ENCODE peak calls at places on chromosomes 7 and 10, in four cellular contexts. One of them, this sample, is unnamed.

GRCh38 chr10:28077889-28078288 is 79.0 kb upstream of the ODAD2 start:
- DNase-seq in stomach: no peak
- DNase-seq in uterus: no peak
- DNase-seq in tibial nerve: no peak
- DNase-seq in this sample: no peak

GRCh38 chr7:116582164-116582732 is 57.4 kb downstream of the CAV1 start:
- DNase-seq in tibial nerve: no peak
- DNase-seq in stomach: no peak
- DNase-seq in uterus: no peak
- DNase-seq in this sample: no peak

GRCh38 chr7:16915405-16915804 is 33.6 kb upstream of the AGR3 start:
- DNase-seq in uterus: no peak
- DNase-seq in tibial nerve: no peak
- DNase-seq in stomach: no peak
- DNase-seq in this sample: no peak

GRCh38 chr7:23530355-23530754 is 1.4 kb downstream of the TRA2A start:
- DNase-seq in stomach: no peak
- DNase-seq in uterus: no peak
- DNase-seq in tibial nerve: no peak
- DNase-seq in this sample: peak; percentile 62

GRCh38 chr7:26549281-26549943 is 257.8 kb downstream of the SNX10 start:
- DNase-seq in tibial nerve: no peak
- DNase-seq in uterus: peak; percentile 17
- DNase-seq in stomach: peak; percentile 69
- DNase-seq in this sample: peak; percentile 44

GRCh38 chr7:29622335-29623265 is 59.0 kb downstream of the PRR15 start:
- DNase-seq in tibial nerve: no peak
- DNase-seq in stomach: no peak
- DNase-seq in uterus: no peak
- DNase-seq in this sample: peak; percentile 14

GRCh38 chr10:127441350-127442219 is 107.5 kb upstream of the NPS start:
- DNase-seq in uterus: no peak
- DNase-seq in tibial nerve: no peak
- DNase-seq in stomach: no peak
- DNase-seq in this sample: peak; percentile 13

GRCh38 chr10:30459283-30459682 is 25.3 kb downstream of the MAP3K8 start:
- DNase-seq in stomach: no peak
- DNase-seq in uterus: no peak
- DNase-seq in tibial nerve: no peak
- DNase-seq in this sample: peak; percentile 91

DNA sequence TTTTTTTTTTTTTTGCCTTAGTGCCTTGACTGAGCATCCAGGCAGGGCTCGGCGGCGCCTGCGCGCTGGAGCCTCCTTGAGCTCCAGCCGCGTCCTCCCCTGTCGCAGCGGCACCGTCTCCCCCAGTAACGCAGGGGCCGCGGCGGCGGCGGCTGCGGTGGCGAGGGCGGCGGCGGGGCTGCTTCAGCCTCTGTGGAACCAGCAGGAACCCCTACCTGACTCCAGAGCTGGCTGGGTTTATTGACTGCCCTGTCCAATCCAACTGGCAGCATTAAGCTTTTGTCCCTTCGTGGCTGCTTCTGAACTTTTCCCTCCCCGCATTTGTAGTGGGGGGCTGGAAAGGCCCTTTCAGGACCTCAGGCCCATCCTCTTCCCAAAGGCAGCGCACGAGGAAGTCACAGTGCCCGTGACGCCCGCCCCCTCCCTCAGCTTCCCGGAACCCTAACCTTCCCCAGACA is at the start of gene GPR85:
- DNase-seq in stomach: peak; percentile 40
- DNase-seq in tibial nerve: no peak
- DNase-seq in uterus: peak; percentile 35
- DNase-seq in this sample: peak; percentile 85
- H3K4me3 ChIP-seq in stomach: peak within 1 kb of the TSS; percentile 48
- H3K4me3 ChIP-seq in tibial nerve: peak within 1 kb of the TSS; percentile 58
- H3K4me3 ChIP-seq in uterus: peak within 1 kb of the TSS; percentile 25
- H3K4me3 ChIP-seq in this sample: peak within 1 kb of the TSS; percentile 65

GRCh38 chr7:48110868-48111267 is 21.8 kb downstream of the UPP1 start:
- DNase-seq in tibial nerve: no peak
- DNase-seq in uterus: no peak
- DNase-seq in stomach: no peak
- DNase-seq in this sample: no peak

GRCh38 chr7:48111596-48111995 is 22.5 kb downstream of the UPP1 start:
- DNase-seq in stomach: no peak
- DNase-seq in uterus: no peak
- DNase-seq in tibial nerve: no peak
- DNase-seq in this sample: no peak

GRCh38 chr7:48107926-48108472 is 18.9 kb downstream of the UPP1 start:
- DNase-seq in tibial nerve: no peak
- DNase-seq in uterus: no peak
- DNase-seq in stomach: no peak
- DNase-seq in this sample: no peak

GRCh38 chr7:48108959-48109847 is 20.1 kb downstream of the UPP1 start:
- DNase-seq in stomach: no peak
- DNase-seq in uterus: no peak
- DNase-seq in tibial nerve: no peak
- DNase-seq in this sample: no peak

DNA sequence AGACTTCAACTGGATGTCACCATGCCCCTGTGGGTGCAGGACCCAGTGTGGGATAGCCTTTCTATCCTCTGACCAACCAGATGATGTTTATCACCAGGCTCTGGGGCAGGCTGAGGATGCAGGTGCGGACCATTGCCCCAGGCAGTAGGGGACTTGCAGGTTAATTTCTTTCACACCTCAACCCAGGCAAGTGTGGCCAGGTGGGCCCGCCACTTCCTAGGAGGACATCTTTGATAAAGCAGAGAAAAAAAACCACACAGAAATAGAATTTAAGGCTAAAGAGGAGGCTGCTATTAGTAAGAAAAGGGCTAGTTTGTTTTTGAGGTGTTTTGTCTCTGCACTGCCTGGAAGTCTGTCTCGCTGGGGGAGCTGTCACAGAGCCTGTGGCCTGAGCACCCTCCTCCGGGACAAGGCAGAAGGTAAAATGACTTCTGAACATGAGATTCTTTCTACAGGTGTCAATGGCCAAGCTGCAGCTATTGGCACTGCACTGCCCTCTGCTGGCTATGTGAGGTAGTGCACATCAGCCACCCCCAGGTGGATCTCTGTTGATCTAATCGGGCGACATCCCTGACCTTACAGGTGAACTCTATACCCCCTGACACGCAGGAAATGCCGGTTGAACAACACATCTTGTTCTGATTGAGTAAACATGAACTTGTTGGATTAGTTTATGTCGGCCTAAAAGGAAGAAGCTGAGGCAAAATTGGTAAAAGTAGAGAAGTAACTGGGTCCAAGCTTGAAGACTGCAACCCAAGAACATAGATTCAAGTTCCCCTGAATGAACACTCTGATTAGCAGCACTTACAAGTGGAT is 21.0 kb downstream of the UPP1 start:
- DNase-seq in tibial nerve: peak; percentile 70
- DNase-seq in stomach: peak; percentile 86
- DNase-seq in uterus: peak; percentile 77
- DNase-seq in this sample: peak; percentile 73
- TF ChIP-seq POLR2A in tibial nerve: no peak
- TF ChIP-seq POLR2A in stomach: no peak
- TF ChIP-seq POLR2A in uterus: peak; percentile 22
- TF ChIP-seq POLR2A in this sample: no peak

GRCh38 chr10:121237718-121238117 is 360.5 kb downstream of the FGFR2 start:
- DNase-seq in stomach: no peak
- DNase-seq in tibial nerve: no peak
- DNase-seq in uterus: no peak
- DNase-seq in this sample: no peak
- TF ChIP-seq CTCF in stomach: no peak
- TF ChIP-seq CTCF in tibial nerve: no peak
- TF ChIP-seq CTCF in uterus: no peak
- TF ChIP-seq CTCF in this sample: no peak

GRCh38 chr10:13773496-13774170 is 186.9 kb downstream of the PRPF18 start:
- DNase-seq in tibial nerve: no peak
- DNase-seq in stomach: no peak
- DNase-seq in uterus: no peak
- DNase-seq in this sample: no peak
- H3K4me3 ChIP-seq in tibial nerve: no peak overlapping the region
- H3K4me3 ChIP-seq in stomach: no peak overlapping the region
- H3K4me3 ChIP-seq in uterus: no peak overlapping the region
- H3K4me3 ChIP-seq in this sample: no peak overlapping the region

DNA sequence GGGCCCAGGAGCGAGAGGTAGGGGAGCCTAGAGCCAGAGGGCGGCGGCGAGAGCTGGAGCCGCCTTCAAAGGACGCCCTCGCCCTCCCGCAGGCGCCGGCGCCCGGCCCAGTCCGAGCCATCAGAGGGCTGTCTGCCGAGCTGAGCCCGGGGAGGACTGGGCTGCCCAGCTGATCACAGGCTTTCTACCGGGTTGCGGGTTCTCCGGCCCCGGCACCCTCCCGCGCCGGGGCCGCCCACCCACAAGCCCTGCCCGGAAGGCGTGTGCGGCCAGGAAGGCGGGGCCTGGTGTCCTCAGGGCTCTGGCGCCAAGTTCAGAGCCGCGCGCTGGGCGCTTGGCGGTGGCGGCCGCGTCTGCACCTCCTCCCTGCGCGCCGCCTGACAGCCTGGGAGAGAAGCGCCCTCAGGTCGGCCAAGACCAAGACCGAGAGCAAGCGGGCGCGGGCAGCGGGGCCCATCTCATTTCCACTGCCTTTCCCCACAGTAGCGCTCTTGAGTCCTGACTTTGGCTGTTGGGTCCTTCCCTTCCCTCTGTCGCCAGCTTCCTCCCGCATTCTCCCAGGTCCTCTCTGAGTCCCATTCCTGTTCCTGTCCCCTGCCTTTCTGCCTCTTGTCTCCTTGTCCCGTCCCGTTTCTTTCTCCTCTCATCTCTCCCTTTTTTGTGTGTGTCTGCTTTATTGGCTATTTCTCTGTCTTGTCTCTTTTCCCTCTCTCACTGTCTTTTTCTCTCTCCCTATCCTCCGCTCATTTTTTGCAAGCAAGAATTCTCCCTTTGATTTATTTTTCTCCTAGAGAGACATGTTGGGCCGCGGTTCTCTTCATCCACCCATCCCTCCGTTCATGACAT is 60.6 kb upstream of the MSMB start:
- DNase-seq in tibial nerve: no peak
- DNase-seq in stomach: peak; percentile 59
- DNase-seq in uterus: peak; percentile 55
- DNase-seq in this sample: peak; percentile 87
- TF ChIP-seq POLR2A in tibial nerve: no peak
- TF ChIP-seq POLR2A in stomach: no peak
- TF ChIP-seq POLR2A in uterus: no peak
- TF ChIP-seq POLR2A in this sample: peak; percentile 47

DNA sequence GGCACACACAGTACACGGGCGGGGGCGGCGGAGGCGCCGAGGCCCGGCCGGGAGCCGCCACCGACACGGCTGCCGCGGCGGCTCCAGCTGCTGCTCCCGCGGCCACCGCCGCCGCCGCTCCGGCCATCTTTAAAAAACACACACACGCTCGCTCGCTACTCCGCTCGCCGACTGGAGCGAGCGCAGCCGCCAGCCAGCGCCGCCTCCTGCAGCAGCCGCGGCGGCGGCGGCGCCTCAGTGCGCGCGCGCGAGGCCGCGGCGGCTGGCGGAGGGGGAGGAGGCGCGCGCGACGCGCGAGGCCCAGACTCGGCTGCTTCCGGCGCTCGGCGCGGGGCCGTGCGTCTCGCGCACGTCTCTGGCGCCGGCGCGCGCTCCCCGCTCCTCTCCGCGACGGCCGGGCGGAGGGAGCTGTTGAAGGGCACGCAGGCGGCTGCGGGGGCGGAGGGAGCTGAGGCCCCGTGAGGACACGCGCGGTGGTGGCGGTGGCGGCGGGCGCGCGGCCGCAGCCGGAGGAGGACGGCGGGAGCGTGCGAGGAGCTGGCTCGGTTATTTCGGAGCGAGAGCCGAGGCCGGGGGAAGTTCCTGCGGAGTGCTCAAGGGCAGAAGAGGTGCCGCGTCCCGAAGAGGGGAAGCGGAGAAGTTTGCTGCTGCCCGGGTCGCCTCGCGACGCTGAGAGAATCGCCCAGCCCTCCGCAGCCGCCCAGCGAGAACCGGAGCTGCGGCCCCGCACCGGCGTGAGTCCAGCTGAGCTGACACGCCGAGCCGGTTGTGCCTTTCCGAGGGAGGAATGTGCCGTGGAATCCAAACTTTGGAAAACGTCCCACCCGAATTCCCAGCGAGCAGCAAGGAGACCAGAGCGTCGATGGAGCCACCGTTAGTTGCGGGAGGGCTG is at the start of gene KDM7A:
- DNase-seq in uterus: peak; percentile 88
- DNase-seq in stomach: peak; percentile 92
- DNase-seq in tibial nerve: peak; percentile 84
- DNase-seq in this sample: peak; percentile 96
- TF ChIP-seq CTCF in uterus: no peak
- TF ChIP-seq CTCF in stomach: no peak
- TF ChIP-seq CTCF in tibial nerve: peak; percentile 53
- TF ChIP-seq CTCF in this sample: no peak

DNA sequence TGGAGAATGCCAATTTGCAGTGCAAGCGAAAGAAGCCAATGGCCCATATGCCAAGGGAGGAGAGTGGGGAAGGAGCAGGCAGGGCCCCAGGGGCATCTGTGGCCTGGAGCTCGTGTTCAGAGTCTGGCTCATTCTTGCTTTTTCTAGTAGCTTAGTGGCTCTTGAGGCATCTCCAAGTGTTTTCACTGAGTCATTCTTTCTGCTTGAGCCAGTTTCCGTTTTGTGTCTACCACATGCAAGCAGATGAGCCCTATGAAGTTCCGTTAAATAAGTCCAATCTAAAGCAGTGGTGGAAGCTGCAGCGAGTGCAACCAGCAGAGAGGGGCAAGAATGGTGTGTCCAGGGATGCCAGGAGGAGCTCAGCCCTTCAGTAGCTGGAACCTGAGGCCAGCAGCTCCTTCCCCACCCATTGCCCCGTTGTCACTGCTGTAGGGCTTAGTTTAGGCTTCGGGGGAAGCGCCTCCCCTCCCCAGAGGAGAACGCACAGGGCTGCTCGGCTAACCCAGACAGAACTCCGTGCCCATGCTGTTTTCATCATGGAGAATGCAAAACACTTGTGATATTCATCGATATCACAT is 57.4 kb upstream of the EBF3 start:
- DNase-seq in uterus: no peak
- DNase-seq in stomach: no peak
- DNase-seq in tibial nerve: no peak
- DNase-seq in this sample: peak; percentile 97
- H3K4me3 ChIP-seq in uterus: no peak overlapping the region
- H3K4me3 ChIP-seq in stomach: no peak overlapping the region
- H3K4me3 ChIP-seq in tibial nerve: no peak overlapping the region
- H3K4me3 ChIP-seq in this sample: no peak overlapping the region

This sample was measured in NB4.